ENCODE peak calls at places on chromosomes 2 and 18, in eight cellular contexts. B, Z, O, X, D, K, R and E are unnamed samples.

GRCh38 chr2:224820283-224820991 is 104.3 kb upstream of the CCDC195 start:
- DNase-seq in R (no peak), Z (no peak), O (no peak), D (no peak), B (no peak), K (no peak), X (no peak), E (no peak)

GRCh38 chr2:206556357-206556949 is 85.8 kb upstream of the FAM237A start:
- DNase-seq in Z (no peak), D (peak), K (peak), B (peak), O (no peak), X (no peak), R (no peak), E (no peak)

GRCh38 chr2:226635221-226635620 is 164.4 kb downstream of the IRS1 start:
- DNase-seq in D (no peak), K (no peak), R (no peak), X (no peak), Z (no peak), O (no peak), B (no peak), E (no peak)

GRCh38 chr2:101125374-101125773 is 25.8 kb downstream of the TBC1D8 start:
- DNase-seq in R (no peak), B (peak), X (no peak), K (no peak), D (peak), Z (no peak), O (no peak), E (no peak)

GRCh38 chr2:240919786-240920782 is 13.9 kb downstream of the CROCC2 start:
- DNase-seq in Z (peak), R (no peak), K (no peak), B (no peak), D (no peak), O (peak), X (peak), E (no peak)

GRCh38 chr2:78839259-78839658 is 186.2 kb upstream of the REG3G start:
- DNase-seq in O (no peak), B (no peak), D (no peak), R (no peak), K (no peak), Z (no peak), X (no peak), E (no peak)

GRCh38 chr2:27776696-27777095 is 5.2 kb downstream of the MRPL33 start:
- DNase-seq in K (no peak), B (no peak), R (no peak), O (no peak), Z (no peak), D (no peak), X (no peak), E (no peak)

GRCh38 chr2:101047774-101048173 is 45.7 kb downstream of the RPL31 start:
- DNase-seq in X (no peak), B (no peak), D (no peak), O (peak), K (no peak), Z (no peak), R (peak), E (no peak)

GRCh38 chr2:149885468-149885867 is 297.9 kb upstream of the MMADHC start:
- DNase-seq in R (no peak), D (no peak), Z (no peak), B (no peak), O (no peak), K (no peak), X (no peak), E (no peak)

GRCh38 chr2:45982096-45982495 is 315.1 kb upstream of the EPAS1 start:
- DNase-seq in K (no peak), X (no peak), Z (no peak), D (no peak), R (no peak), O (no peak), B (no peak), E (peak)

GRCh38 chr2:234099266-234099665 is 48.8 kb downstream of the SPP2 start:
- DNase-seq in X (no peak), K (no peak), R (no peak), B (no peak), D (no peak), Z (no peak), O (no peak), E (peak)

GRCh38 chr2:152475982-152476381 is 141.0 kb downstream of the FMNL2 start:
- DNase-seq in O (no peak), B (peak), Z (no peak), R (no peak), K (no peak), D (no peak), X (no peak), E (no peak)
- TF ChIP-seq EP300 in O (no peak), B (peak), Z (no peak), R (no peak), K (no peak), D (no peak), X (no peak), E (no peak)

GRCh38 chr18:70373062-70373519 is 84.2 kb downstream of the SOCS6 start:
- DNase-seq in B (peak), Z (no peak), K (no peak), O (no peak), R (no peak), X (no peak), D (peak), E (no peak)
- TF ChIP-seq EP300 in B (peak), Z (no peak), K (no peak), O (no peak), R (no peak), X (no peak), D (peak), E (no peak)

DNA sequence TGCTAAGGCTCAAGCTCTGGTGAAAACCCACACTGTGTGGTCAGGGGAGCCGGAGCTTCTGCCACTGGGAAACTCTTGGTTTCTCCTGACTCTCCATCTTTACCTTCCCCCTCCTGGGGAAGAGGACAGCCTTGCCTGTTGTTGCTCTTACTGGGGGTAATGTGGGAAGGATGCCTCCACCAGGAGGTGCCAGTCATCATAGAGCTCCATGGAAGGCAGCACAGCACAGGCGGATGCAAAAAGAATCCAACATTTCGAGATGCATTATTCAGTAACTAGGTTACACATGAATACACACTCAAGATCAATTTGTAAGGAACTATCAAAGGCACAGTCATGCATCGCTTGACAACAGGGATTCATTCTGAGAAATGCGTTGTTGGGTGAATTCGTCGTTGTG is 322.6 kb downstream of the AFF3 start:
- DNase-seq in K (no peak), Z (no peak), R (no peak), O (no peak), B (peak), D (no peak), X (no peak), E (no peak)
- TF ChIP-seq EP300 in K (no peak), Z (no peak), R (no peak), O (no peak), B (no peak), D (no peak), X (no peak), E (no peak)

DNA sequence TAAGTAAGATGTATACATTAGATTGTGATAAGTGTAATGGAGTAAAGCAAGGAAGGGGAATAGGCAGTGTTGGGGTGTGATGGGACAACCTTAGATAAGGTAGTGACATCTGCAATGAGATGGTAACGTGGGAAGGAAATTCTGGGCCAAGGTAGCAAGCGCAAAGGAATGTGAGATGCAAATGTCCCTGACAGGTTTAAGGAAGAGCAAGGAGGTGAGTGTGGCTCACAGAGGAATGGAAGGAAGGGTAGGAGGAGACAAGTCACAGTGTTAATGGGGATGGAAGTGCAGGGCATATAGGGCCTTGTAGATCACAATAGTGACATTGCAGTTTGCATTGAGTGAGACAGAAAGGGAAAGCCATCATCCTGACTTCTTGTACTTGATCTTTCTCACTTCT is 170.9 kb upstream of the FAM98A start:
- DNase-seq in D (no peak), Z (no peak), O (no peak), K (no peak), R (no peak), X (no peak), B (no peak), E (no peak)
- TF ChIP-seq EP300 in D (no peak), Z (no peak), O (no peak), K (no peak), R (no peak), X (no peak), B (no peak), E (no peak)